ENCODE peak calls at places on chromosomes 3 and 15, in eight cellular contexts. C is NCI-H460; W is Ammon's horn; L is ELR; U is NCI-H2171 treated with DMSO at 0.1 percent for 48 hours; H is posterior cingulate gyrus; K is stimulated activated CD8-positive, alpha-beta memory T cell treated with anti-CD3 and anti-CD28 coated beads, Interleukin-12 subunit alpha, Interleukin-12 subunit beta, amount 100 ng/mL, for 4 hours; M is non-pigmented ciliary epithelial cell. T is an unnamed sample.

GRCh38 chr15:76185716-76186115 is 125.6 kb downstream of the ETFA start:
- DNase-seq in C (peak), W (no peak), K (no peak), L (peak), H (no peak), U (peak), M (no peak), T (no peak)

GRCh38 chr15:57340673-57341259 is 35.5 kb upstream of the CGNL1 start:
- DNase-seq in K (no peak), C (peak), L (peak), M (no peak), H (peak), U (peak), W (peak), T (peak)

GRCh38 chr3:105823149-105823866 is 45.5 kb downstream of the CBLB start:
- DNase-seq in H (no peak), K (no peak), U (no peak), W (no peak), L (peak), C (peak), M (peak), T (no peak)

GRCh38 chr3:64488938-64489337 is 198.9 kb downstream of the ADAMTS9 start:
- DNase-seq in M (no peak), U (peak), W (no peak), H (no peak), K (no peak), L (no peak), C (no peak), T (no peak)

GRCh38 chr3:134357914-134358811 is 16.1 kb downstream of the AMOTL2 start:
- DNase-seq in L (peak), K (no peak), H (no peak), C (peak), U (peak), M (peak), W (no peak), T (no peak)

GRCh38 chr15:32869814-32870213 is 152.0 kb downstream of the GREM1 start:
- DNase-seq in C (no peak), W (no peak), M (no peak), L (no peak), K (no peak), U (no peak), H (no peak), T (no peak)

GRCh38 chr3:9397911-9398714 is 698 bp downstream of the SETD5 start:
- DNase-seq in L (peak), W (peak), C (no peak), M (no peak), U (peak), K (no peak), H (peak), T (peak)

GRCh38 chr3:110881069-110881468 is 190.5 kb upstream of the NECTIN3 start:
- DNase-seq in K (no peak), H (peak), C (no peak), U (peak), W (peak), M (no peak), L (peak), T (peak)

GRCh38 chr3:114939920-114940319 is 207.2 kb downstream of the ZBTB20 start:
- DNase-seq in C (no peak), M (no peak), W (no peak), L (no peak), H (no peak), U (peak), K (no peak), T (no peak)

GRCh38 chr15:31085359-31085758 is 16.2 kb downstream of the TRPM1 start:
- DNase-seq in C (no peak), W (no peak), M (no peak), L (no peak), K (no peak), H (no peak), U (no peak), T (no peak)

GRCh38 chr15:74519311-74519710 is 21.7 kb upstream of the ARID3B start:
- DNase-seq in U (no peak), W (no peak), M (no peak), L (peak), H (no peak), C (no peak), K (no peak), T (no peak)

GRCh38 chr15:39581501-39582285 is 814 bp downstream of the THBS1 start:
- DNase-seq in U (no peak), M (no peak), K (no peak), C (no peak), L (peak), H (peak), W (no peak), T (no peak)

GRCh38 chr3:14774431-14774830 is 44.3 kb upstream of the FGD5 start:
- DNase-seq in U (no peak), M (no peak), C (no peak), K (no peak), H (no peak), W (no peak), L (no peak), T (no peak)

GRCh38 chr3:172716476-172716875 is 5.6 kb upstream of the NCEH1 start:
- DNase-seq in L (no peak), W (peak), H (no peak), U (no peak), K (no peak), M (no peak), C (no peak), T (peak)